ENCODE peak calls at places on chromosomes 12 and 14, in nine cellular contexts. Q, P, G, F, N, J, H, S and K are unnamed samples.

GRCh38 chr14:60838601-60839000 is 104.0 kb downstream of the MNAT1 start:
- DNase-seq in Q (no peak), P (no peak), G (no peak), F (no peak), N (no peak), J (no peak), H (no peak), S (no peak), K (no peak)

GRCh38 chr12:109111775-109112491 is 4.5 kb upstream of the ACACB start:
- DNase-seq in Q (peak), P (no peak), G (peak), F (peak), N (peak), J (peak), H (peak), S (peak), K (peak)

GRCh38 chr12:27178723-27179398 is 65.2 kb upstream of the STK38L start:
- DNase-seq in Q (no peak), P (no peak), G (no peak), F (no peak), N (no peak), J (no peak), H (peak), S (no peak), K (no peak)

GRCh38 chr12:54975272-54975671 is 9.3 kb downstream of the TESPA1 start:
- DNase-seq in Q (no peak), P (no peak), G (no peak), F (no peak), N (no peak), J (no peak), H (no peak), S (no peak), K (no peak)

GRCh38 chr14:67987596-67987995 is 168.0 kb downstream of the RAD51B start:
- DNase-seq in Q (no peak), P (no peak), G (no peak), F (no peak), N (peak), J (no peak), H (peak), S (no peak), K (no peak)

GRCh38 chr12:30679250-30679649 is 16.4 kb downstream of the IPO8 start:
- DNase-seq in Q (no peak), P (no peak), G (no peak), F (no peak), N (no peak), J (no peak), H (no peak), S (no peak), K (no peak)

GRCh38 chr12:124422142-124422569 is 127.3 kb downstream of the RFLNA start:
- DNase-seq in Q (no peak), P (no peak), G (peak), F (no peak), N (no peak), J (no peak), H (no peak), S (no peak), K (no peak)

GRCh38 chr14:91256661-91257060 is 12.2 kb upstream of the GPR68 start:
- DNase-seq in Q (no peak), P (no peak), G (no peak), F (no peak), N (no peak), J (no peak), H (peak), S (no peak), K (no peak)

GRCh38 chr12:54232790-54233189 is 44.0 kb upstream of the SMUG1 start:
- DNase-seq in Q (no peak), P (no peak), G (no peak), F (no peak), N (peak), J (no peak), H (peak), S (no peak), K (no peak)

GRCh38 chr14:65850429-65851145 is 438.1 kb downstream of the FUT8 start:
- DNase-seq in Q (no peak), P (no peak), G (no peak), F (peak), N (no peak), J (peak), H (no peak), S (peak), K (no peak)

GRCh38 chr14:104240426-104241157 is 102.2 kb downstream of the KIF26A start:
- DNase-seq in Q (no peak), P (no peak), G (peak), F (no peak), N (no peak), J (no peak), H (no peak), S (no peak), K (peak)

GRCh38 chr12:113479578-113480335 is 8.1 kb upstream of the LHX5 start:
- DNase-seq in Q (no peak), P (no peak), G (peak), F (no peak), N (peak), J (no peak), H (peak), S (peak), K (no peak)

GRCh38 chr12:1481326-1481725 is 113.1 kb downstream of the FBXL14 start:
- DNase-seq in Q (no peak), P (no peak), G (no peak), F (no peak), N (peak), J (no peak), H (peak), S (no peak), K (no peak)

GRCh38 chr12:9731797-9732196 is 1.1 kb downstream of the CLECL1 start:
- DNase-seq in Q (no peak), P (no peak), G (no peak), F (no peak), N (no peak), J (no peak), H (no peak), S (no peak), K (no peak)

GRCh38 chr14:83712730-83713129 is 1817.2 kb upstream of the FLRT2 start:
- DNase-seq in Q (no peak), P (no peak), G (no peak), F (no peak), N (no peak), J (no peak), H (no peak), S (no peak), K (no peak)

GRCh38 chr12:130872179-130873096 is 572 bp downstream of the RAN start:
- DNase-seq in Q (no peak), P (no peak), G (peak), F (no peak), N (no peak), J (peak), H (peak), S (peak), K (peak)

GRCh38 chr14:85817430-85817829 is 287.5 kb downstream of the FLRT2 start:
- DNase-seq in Q (no peak), P (no peak), G (no peak), F (no peak), N (no peak), J (no peak), H (no peak), S (no peak), K (no peak)

GRCh38 chr12:48542300-48542928 is 17.0 kb downstream of the OR8S1 start:
- DNase-seq in Q (no peak), P (no peak), G (peak), F (no peak), N (peak), J (peak), H (peak), S (peak), K (no peak)

GRCh38 chr12:42299392-42300308 is 26.2 kb downstream of the ZCRB1 start:
- DNase-seq in Q (no peak), P (no peak), G (no peak), F (peak), N (peak), J (peak), H (peak), S (no peak), K (no peak)

GRCh38 chr12:52360106-52360662 is 7.1 kb downstream of the KRT85 start:
- DNase-seq in Q (no peak), P (no peak), G (no peak), F (no peak), N (no peak), J (no peak), H (no peak), S (no peak), K (no peak)

GRCh38 chr12:95385646-95386045 is 88.3 kb upstream of the METAP2 start:
- DNase-seq in Q (peak), P (peak), G (no peak), F (no peak), N (peak), J (no peak), H (peak), S (no peak), K (no peak)

GRCh38 chr12:73110816-73111215 is 838.6 kb downstream of the TRHDE start:
- DNase-seq in Q (no peak), P (no peak), G (no peak), F (no peak), N (no peak), J (no peak), H (no peak), S (no peak), K (no peak)

GRCh38 chr14:81400852-81401251 is 728 bp upstream of the STON2 start:
- DNase-seq in Q (peak), P (peak), G (peak), F (no peak), N (peak), J (no peak), H (peak), S (no peak), K (no peak)

GRCh38 chr12:6452908-6453630 is 1.2 kb downstream of the TAPBPL start:
- DNase-seq in Q (no peak), P (no peak), G (no peak), F (no peak), N (no peak), J (no peak), H (no peak), S (no peak), K (no peak)

GRCh38 chr14:76078501-76078900 is 73.2 kb upstream of the GPATCH2L start:
- DNase-seq in Q (no peak), P (no peak), G (no peak), F (no peak), N (no peak), J (no peak), H (no peak), S (no peak), K (no peak)

GRCh38 chr12:114916124-114916523 is 232.1 kb upstream of the TBX3 start:
- DNase-seq in Q (peak), P (no peak), G (no peak), F (no peak), N (peak), J (no peak), H (peak), S (no peak), K (no peak)

GRCh38 chr14:51507556-51508511 is 143.9 kb upstream of the FRMD6 start:
- DNase-seq in Q (peak), P (peak), G (no peak), F (no peak), N (peak), J (no peak), H (peak), S (no peak), K (no peak)

GRCh38 chr14:93011650-93012317 is 88.8 kb downstream of the CHGA start:
- DNase-seq in Q (no peak), P (peak), G (no peak), F (no peak), N (no peak), J (no peak), H (no peak), S (no peak), K (no peak)